ENCODE peak calls at places on chromosome 4, in five cellular contexts. F is prostate gland; Y is stromal cell of bone marrow; S is NCI-H1417; Z is activated T-helper 1 cell treated with anti-CD3 and anti-CD28 coated beads, Interleukin-2, amount 50 U/mL, for 16 hours. K is an unnamed sample.
A peak's percentile ranks its signal among the peaks of the same experiment; 100 is the strongest.

GRCh38 chr4:1567808-1568581 is 116.1 kb downstream of the FAM53A start:
- DNase-seq in F (no peak), Y (no peak), S (no peak), Z (no peak), K (no peak)

GRCh38 chr4:17514865-17515264 is at the start of gene CLRN2:
- DNase-seq in F (no peak), Y (no peak), S (no peak), Z (no peak), K (no peak)

GRCh38 chr4:186554485-186554884 is 882 bp downstream of the MTNR1A start:
- DNase-seq in F (peak; percentile 22), Y (no peak), S (peak; percentile 12), Z (no peak), K (peak; percentile 40)

GRCh38 chr4:25862411-25863346 is at the start of gene SEL1L3:
- DNase-seq in F (peak; percentile 23), Y (no peak), S (peak; percentile 69), Z (peak; percentile 45), K (peak; percentile 61)

GRCh38 chr4:26896636-26897035 is 36.0 kb downstream of the STIM2 start:
- DNase-seq in F (no peak), Y (no peak), S (no peak), Z (no peak), K (no peak)

GRCh38 chr4:125043453-125043852 is 271.3 kb upstream of the FAT4 start:
- DNase-seq in F (no peak), Y (no peak), S (no peak), Z (no peak), K (no peak)

GRCh38 chr4:104795264-104795934 is 300.7 kb upstream of the CXXC4 start:
- DNase-seq in F (no peak), Y (no peak), S (no peak), Z (no peak), K (no peak)

GRCh38 chr4:6942238-6942800 is 32.7 kb downstream of the TBC1D14 start:
- DNase-seq in F (no peak), Y (peak; percentile 91), S (no peak), Z (no peak), K (no peak)

GRCh38 chr4:95506264-95506663 is 42.5 kb downstream of the UNC5C start:
- DNase-seq in F (no peak), Y (no peak), S (no peak), Z (no peak), K (no peak)

GRCh38 chr4:17356926-17357325 is 155.0 kb downstream of the QDPR start:
- DNase-seq in F (no peak), Y (no peak), S (no peak), Z (no peak), K (no peak)

GRCh38 chr4:177001271-177002175 is 208.8 kb upstream of the VEGFC start:
- DNase-seq in F (no peak), Y (no peak), S (no peak), Z (no peak), K (no peak)

GRCh38 chr4:139958738-139959096 is 195.3 kb downstream of the MAML3 start:
- DNase-seq in F (no peak), Y (no peak), S (peak; percentile 27), Z (no peak), K (no peak)

GRCh38 chr4:2298548-2298991 is 36.7 kb upstream of the MXD4 start:
- DNase-seq in F (no peak), Y (no peak), S (no peak), Z (no peak), K (no peak)

GRCh38 chr4:183360161-183360919 is 38.1 kb upstream of the CLDN24 start:
- DNase-seq in F (no peak), Y (no peak), S (no peak), Z (no peak), K (no peak)

GRCh38 chr4:41069838-41070237 is 144.5 kb downstream of the APBB2 start:
- DNase-seq in F (no peak), Y (no peak), S (peak; percentile 73), Z (no peak), K (no peak)

GRCh38 chr4:142345909-142346308 is 500.2 kb downstream of the INPP4B start:
- DNase-seq in F (no peak), Y (no peak), S (peak; percentile 9), Z (no peak), K (no peak)

GRCh38 chr4:21901831-21902230 is 46.7 kb downstream of the KCNIP4 start:
- DNase-seq in F (no peak), Y (peak; percentile 54), S (no peak), Z (no peak), K (no peak)

GRCh38 chr4:144754562-144755410 is 108.8 kb downstream of the HHIP start:
- DNase-seq in F (no peak), Y (no peak), S (no peak), Z (no peak), K (no peak)

GRCh38 chr4:8272472-8273428 is 3.2 kb downstream of the HTRA3 start:
- DNase-seq in F (no peak), Y (no peak), S (no peak), Z (no peak), K (no peak)

GRCh38 chr4:108483650-108484049 is 136.7 kb upstream of the RPL34 start:
- DNase-seq in F (no peak), Y (no peak), S (no peak), Z (no peak), K (no peak)

GRCh38 chr4:13537832-13538177 is 6.5 kb downstream of the NKX3-2 start:
- DNase-seq in F (no peak), Y (no peak), S (no peak), Z (no peak), K (no peak)

GRCh38 chr4:129344058-129344457 is 248.1 kb downstream of the C4orf33 start:
- DNase-seq in F (no peak), Y (no peak), S (peak; percentile 4), Z (no peak), K (peak; percentile 9)

GRCh38 chr4:74635074-74635473 is 159.2 kb downstream of the BTC start:
- DNase-seq in F (no peak), Y (no peak), S (no peak), Z (no peak), K (no peak)

GRCh38 chr4:32189788-32190187 is 1469.6 kb downstream of the PCDH7 start:
- DNase-seq in F (no peak), Y (no peak), S (no peak), Z (no peak), K (no peak)

GRCh38 chr4:168218663-168219062 is 99.9 kb downstream of the DDX60 start:
- DNase-seq in F (no peak), Y (no peak), S (no peak), Z (no peak), K (no peak)

GRCh38 chr4:148951346-148951745 is 509.1 kb upstream of the NR3C2 start:
- DNase-seq in F (no peak), Y (no peak), S (no peak), Z (no peak), K (no peak)

GRCh38 chr4:151004222-151004621 is 10.9 kb downstream of the LRBA start:
- DNase-seq in F (no peak), Y (no peak), S (no peak), Z (no peak), K (no peak)

GRCh38 chr4:110876866-110877265 is 254.0 kb upstream of the PITX2 start:
- DNase-seq in F (no peak), Y (no peak), S (no peak), Z (no peak), K (no peak)

GRCh38 chr4:2962099-2962455 is 1.1 kb downstream of the NOP14 start:
- DNase-seq in F (no peak), Y (no peak), S (no peak), Z (peak; percentile 37), K (no peak)

GRCh38 chr4:48225368-48226141 is 44.1 kb downstream of the TEC start:
- DNase-seq in F (no peak), Y (no peak), S (no peak), Z (no peak), K (no peak)

GRCh38 chr4:78534286-78534955 is 17.1 kb upstream of the ANXA3 start:
- DNase-seq in F (no peak), Y (no peak), S (no peak), Z (no peak), K (no peak)

GRCh38 chr4:107359208-107359607 is 323.1 kb upstream of the DKK2 start:
- DNase-seq in F (no peak), Y (no peak), S (no peak), Z (no peak), K (no peak)

GRCh38 chr4:127622621-127622922 is 10.2 kb upstream of the INTU start:
- DNase-seq in F (no peak), Y (no peak), S (no peak), Z (no peak), K (peak; percentile 71)

GRCh38 chr4:17605236-17605635 is 9.2 kb upstream of the MED28 start:
- DNase-seq in F (no peak), Y (no peak), S (no peak), Z (no peak), K (no peak)